ENCODE peak calls at places on chromosome 12, in nine cellular contexts. One of them, this sample, is unnamed.

GRCh38 chr12:104719700-104720345 is 238.3 kb downstream of the SLC41A2 start:
- DNase-seq in amygdala: no peak
- DNase-seq in adipocyte: no peak
- DNase-seq in mammary epithelial cell: no peak
- DNase-seq in iris pigment epithelial cell: peak; percentile 27
- DNase-seq in NCI-H2081: no peak
- DNase-seq in ovary: no peak
- DNase-seq in stimulated activated CD8-positive, alpha-beta memory T cell treated with anti-CD3 and anti-CD28 coated beads, Interleukin-12 subunit alpha, Interleukin-12 subunit beta, amount 100 ng/mL, for 4 hours: no peak
- DNase-seq in KG1: no peak
- DNase-seq in this sample: no peak

GRCh38 chr12:124684496-124684895 is 117.1 kb upstream of the NCOR2 start:
- DNase-seq in amygdala: no peak
- DNase-seq in adipocyte: peak; percentile 23
- DNase-seq in mammary epithelial cell: no peak
- DNase-seq in iris pigment epithelial cell: no peak
- DNase-seq in NCI-H2081: no peak
- DNase-seq in ovary: no peak
- DNase-seq in stimulated activated CD8-positive, alpha-beta memory T cell treated with anti-CD3 and anti-CD28 coated beads, Interleukin-12 subunit alpha, Interleukin-12 subunit beta, amount 100 ng/mL, for 4 hours: no peak
- DNase-seq in KG1: no peak
- DNase-seq in this sample: no peak

GRCh38 chr12:78308701-78309100 is 478.0 kb downstream of the NAV3 start:
- DNase-seq in amygdala: no peak
- DNase-seq in adipocyte: no peak
- DNase-seq in mammary epithelial cell: no peak
- DNase-seq in iris pigment epithelial cell: no peak
- DNase-seq in NCI-H2081: no peak
- DNase-seq in ovary: no peak
- DNase-seq in stimulated activated CD8-positive, alpha-beta memory T cell treated with anti-CD3 and anti-CD28 coated beads, Interleukin-12 subunit alpha, Interleukin-12 subunit beta, amount 100 ng/mL, for 4 hours: no peak
- DNase-seq in KG1: no peak
- DNase-seq in this sample: no peak

GRCh38 chr12:121167232-121167820 is 34.6 kb downstream of the P2RX7 start:
- DNase-seq in amygdala: no peak
- DNase-seq in adipocyte: peak; percentile 59
- DNase-seq in mammary epithelial cell: no peak
- DNase-seq in iris pigment epithelial cell: peak; percentile 58
- DNase-seq in NCI-H2081: no peak
- DNase-seq in ovary: no peak
- DNase-seq in stimulated activated CD8-positive, alpha-beta memory T cell treated with anti-CD3 and anti-CD28 coated beads, Interleukin-12 subunit alpha, Interleukin-12 subunit beta, amount 100 ng/mL, for 4 hours: no peak
- DNase-seq in KG1: no peak
- DNase-seq in this sample: no peak

GRCh38 chr12:29149691-29150382 is 759 bp downstream of the FAR2 start:
- DNase-seq in amygdala: no peak
- DNase-seq in adipocyte: no peak
- DNase-seq in mammary epithelial cell: no peak
- DNase-seq in iris pigment epithelial cell: no peak
- DNase-seq in NCI-H2081: no peak
- DNase-seq in ovary: no peak
- DNase-seq in stimulated activated CD8-positive, alpha-beta memory T cell treated with anti-CD3 and anti-CD28 coated beads, Interleukin-12 subunit alpha, Interleukin-12 subunit beta, amount 100 ng/mL, for 4 hours: no peak
- DNase-seq in KG1: no peak
- DNase-seq in this sample: no peak

GRCh38 chr12:18165422-18165871 is 75.5 kb upstream of the RERGL start:
- DNase-seq in amygdala: no peak
- DNase-seq in adipocyte: peak; percentile 66
- DNase-seq in mammary epithelial cell: peak; percentile 70
- DNase-seq in iris pigment epithelial cell: peak; percentile 52
- DNase-seq in NCI-H2081: no peak
- DNase-seq in ovary: no peak
- DNase-seq in stimulated activated CD8-positive, alpha-beta memory T cell treated with anti-CD3 and anti-CD28 coated beads, Interleukin-12 subunit alpha, Interleukin-12 subunit beta, amount 100 ng/mL, for 4 hours: no peak
- DNase-seq in KG1: no peak
- DNase-seq in this sample: peak; percentile 52

GRCh38 chr12:84599539-84599938 is 313.1 kb downstream of the SLC6A15 start:
- DNase-seq in amygdala: no peak
- DNase-seq in adipocyte: peak; percentile 24
- DNase-seq in mammary epithelial cell: peak; percentile 38
- DNase-seq in iris pigment epithelial cell: peak; percentile 20
- DNase-seq in NCI-H2081: no peak
- DNase-seq in ovary: no peak
- DNase-seq in stimulated activated CD8-positive, alpha-beta memory T cell treated with anti-CD3 and anti-CD28 coated beads, Interleukin-12 subunit alpha, Interleukin-12 subunit beta, amount 100 ng/mL, for 4 hours: no peak
- DNase-seq in KG1: no peak
- DNase-seq in this sample: peak; percentile 59

GRCh38 chr12:132494294-132495164 is 4.6 kb downstream of the FBRSL1 start:
- DNase-seq in amygdala: no peak
- DNase-seq in adipocyte: no peak
- DNase-seq in mammary epithelial cell: no peak
- DNase-seq in iris pigment epithelial cell: no peak
- DNase-seq in NCI-H2081: no peak
- DNase-seq in ovary: peak; percentile 33
- DNase-seq in stimulated activated CD8-positive, alpha-beta memory T cell treated with anti-CD3 and anti-CD28 coated beads, Interleukin-12 subunit alpha, Interleukin-12 subunit beta, amount 100 ng/mL, for 4 hours: no peak
- DNase-seq in KG1: no peak
- DNase-seq in this sample: no peak

GRCh38 chr12:79549531-79550271 is 141.1 kb downstream of the PAWR start:
- DNase-seq in amygdala: no peak
- DNase-seq in adipocyte: peak; percentile 30
- DNase-seq in mammary epithelial cell: no peak
- DNase-seq in iris pigment epithelial cell: peak; percentile 77
- DNase-seq in NCI-H2081: no peak
- DNase-seq in ovary: no peak
- DNase-seq in stimulated activated CD8-positive, alpha-beta memory T cell treated with anti-CD3 and anti-CD28 coated beads, Interleukin-12 subunit alpha, Interleukin-12 subunit beta, amount 100 ng/mL, for 4 hours: no peak
- DNase-seq in KG1: no peak
- DNase-seq in this sample: peak; percentile 75

GRCh38 chr12:53726342-53726741 is 910 bp downstream of the CALCOCO1 start:
- DNase-seq in amygdala: no peak
- DNase-seq in adipocyte: peak; percentile 36
- DNase-seq in mammary epithelial cell: peak; percentile 15
- DNase-seq in iris pigment epithelial cell: no peak
- DNase-seq in NCI-H2081: no peak
- DNase-seq in ovary: no peak
- DNase-seq in stimulated activated CD8-positive, alpha-beta memory T cell treated with anti-CD3 and anti-CD28 coated beads, Interleukin-12 subunit alpha, Interleukin-12 subunit beta, amount 100 ng/mL, for 4 hours: no peak
- DNase-seq in KG1: no peak
- DNase-seq in this sample: no peak

GRCh38 chr12:4566474-4566873 is 4.5 kb downstream of the DYRK4 start:
- DNase-seq in amygdala: no peak
- DNase-seq in adipocyte: no peak
- DNase-seq in mammary epithelial cell: no peak
- DNase-seq in iris pigment epithelial cell: no peak
- DNase-seq in NCI-H2081: no peak
- DNase-seq in ovary: no peak
- DNase-seq in stimulated activated CD8-positive, alpha-beta memory T cell treated with anti-CD3 and anti-CD28 coated beads, Interleukin-12 subunit alpha, Interleukin-12 subunit beta, amount 100 ng/mL, for 4 hours: no peak
- DNase-seq in KG1: no peak
- DNase-seq in this sample: no peak

GRCh38 chr12:70798016-70798768 is 122.3 kb downstream of the PTPRR start:
- DNase-seq in amygdala: no peak
- DNase-seq in adipocyte: no peak
- DNase-seq in mammary epithelial cell: no peak
- DNase-seq in iris pigment epithelial cell: no peak
- DNase-seq in NCI-H2081: no peak
- DNase-seq in ovary: no peak
- DNase-seq in stimulated activated CD8-positive, alpha-beta memory T cell treated with anti-CD3 and anti-CD28 coated beads, Interleukin-12 subunit alpha, Interleukin-12 subunit beta, amount 100 ng/mL, for 4 hours: no peak
- DNase-seq in KG1: no peak
- DNase-seq in this sample: no peak